ENCODE peak calls at places on chromosomes 12 and 14, in four cellular contexts. One of them, this sample, is unnamed.

GRCh38 chr14:65228436-65228835 is 126.1 kb upstream of the MAX start:
- DNase-seq in left ventricle myocardium superior: no peak
- DNase-seq in kidney glomerular epithelial cell: no peak
- DNase-seq in tibial artery: no peak
- DNase-seq in this sample: no peak

GRCh38 chr14:55593698-55594097 is 13.7 kb downstream of the KTN1 start:
- DNase-seq in kidney glomerular epithelial cell: no peak
- DNase-seq in left ventricle myocardium superior: no peak
- DNase-seq in tibial artery: no peak
- DNase-seq in this sample: no peak

GRCh38 chr14:75246546-75247285 is 31.9 kb upstream of the FOS start:
- DNase-seq in kidney glomerular epithelial cell: no peak
- DNase-seq in left ventricle myocardium superior: no peak
- DNase-seq in tibial artery: no peak
- DNase-seq in this sample: no peak

GRCh38 chr12:13534645-13535398 is 338.3 kb downstream of the EMP1 start:
- DNase-seq in left ventricle myocardium superior: peak
- DNase-seq in tibial artery: peak
- DNase-seq in kidney glomerular epithelial cell: peak
- DNase-seq in this sample: peak

GRCh38 chr12:117599849-117600248 is 238.4 kb upstream of the NOS1 start:
- DNase-seq in tibial artery: no peak
- DNase-seq in kidney glomerular epithelial cell: no peak
- DNase-seq in left ventricle myocardium superior: no peak
- DNase-seq in this sample: no peak

GRCh38 chr12:130870442-130871285 is 1.2 kb upstream of the RAN start:
- DNase-seq in tibial artery: peak
- DNase-seq in kidney glomerular epithelial cell: no peak
- DNase-seq in left ventricle myocardium superior: peak
- DNase-seq in this sample: peak

GRCh38 chr14:50944647-50945413 is 547 bp upstream of the PYGL start:
- DNase-seq in tibial artery: peak
- DNase-seq in kidney glomerular epithelial cell: peak
- DNase-seq in left ventricle myocardium superior: peak
- DNase-seq in this sample: no peak

GRCh38 chr12:104522985-104523719 is 66.4 kb downstream of the CHST11 start:
- DNase-seq in kidney glomerular epithelial cell: no peak
- DNase-seq in tibial artery: no peak
- DNase-seq in left ventricle myocardium superior: no peak
- DNase-seq in this sample: no peak

GRCh38 chr12:123033392-123034021 is 53.0 kb downstream of the ARL6IP4 start:
- DNase-seq in left ventricle myocardium superior: no peak
- DNase-seq in kidney glomerular epithelial cell: no peak
- DNase-seq in tibial artery: no peak
- DNase-seq in this sample: no peak

GRCh38 chr14:104388631-104389325 is 190.8 kb upstream of the C14orf180 start:
- DNase-seq in tibial artery: peak
- DNase-seq in kidney glomerular epithelial cell: no peak
- DNase-seq in left ventricle myocardium superior: no peak
- DNase-seq in this sample: peak

GRCh38 chr12:52277486-52278245 is 3.2 kb downstream of the KRT86 start:
- DNase-seq in left ventricle myocardium superior: no peak
- DNase-seq in kidney glomerular epithelial cell: no peak
- DNase-seq in tibial artery: no peak
- DNase-seq in this sample: no peak

GRCh38 chr14:59352951-59353350 is 112.2 kb downstream of the GPR135 start:
- DNase-seq in kidney glomerular epithelial cell: no peak
- DNase-seq in left ventricle myocardium superior: no peak
- DNase-seq in tibial artery: no peak
- DNase-seq in this sample: no peak

GRCh38 chr14:101596742-101597141 is 35.4 kb downstream of the DIO3 start:
- DNase-seq in left ventricle myocardium superior: no peak
- DNase-seq in kidney glomerular epithelial cell: no peak
- DNase-seq in tibial artery: no peak
- DNase-seq in this sample: no peak

GRCh38 chr14:38121280-38121679 is 86.4 kb upstream of the SSTR1 start:
- DNase-seq in left ventricle myocardium superior: no peak
- DNase-seq in kidney glomerular epithelial cell: no peak
- DNase-seq in tibial artery: no peak
- DNase-seq in this sample: no peak

GRCh38 chr14:101121399-101122113 is 218.0 kb upstream of the RTL1 start:
- DNase-seq in tibial artery: peak
- DNase-seq in kidney glomerular epithelial cell: no peak
- DNase-seq in left ventricle myocardium superior: no peak
- DNase-seq in this sample: no peak

GRCh38 chr14:102317564-102318248 is 1.8 kb upstream of the ZNF839 start:
- DNase-seq in left ventricle myocardium superior: peak
- DNase-seq in kidney glomerular epithelial cell: no peak
- DNase-seq in tibial artery: no peak
- DNase-seq in this sample: peak

GRCh38 chr14:95189400-95190162 is 32.3 kb upstream of the DICER1 start:
- DNase-seq in kidney glomerular epithelial cell: no peak
- DNase-seq in left ventricle myocardium superior: no peak
- DNase-seq in tibial artery: no peak
- DNase-seq in this sample: no peak

GRCh38 chr12:123097521-123098084 is 53.3 kb downstream of the PITPNM2 start:
- DNase-seq in left ventricle myocardium superior: peak
- DNase-seq in kidney glomerular epithelial cell: no peak
- DNase-seq in tibial artery: peak
- DNase-seq in this sample: no peak

GRCh38 chr12:125134576-125134975 is 69.3 kb downstream of the AACS start:
- DNase-seq in left ventricle myocardium superior: no peak
- DNase-seq in tibial artery: no peak
- DNase-seq in kidney glomerular epithelial cell: no peak
- DNase-seq in this sample: no peak

GRCh38 chr12:117134059-117134458 is 34.8 kb upstream of the TESC start:
- DNase-seq in tibial artery: no peak
- DNase-seq in kidney glomerular epithelial cell: no peak
- DNase-seq in left ventricle myocardium superior: no peak
- DNase-seq in this sample: peak

GRCh38 chr14:101783260-101784016 is 21.9 kb downstream of the PPP2R5C start:
- DNase-seq in left ventricle myocardium superior: peak
- DNase-seq in tibial artery: no peak
- DNase-seq in kidney glomerular epithelial cell: no peak
- DNase-seq in this sample: no peak

GRCh38 chr12:107320031-107320928 is 226.9 kb upstream of the CRY1 start:
- DNase-seq in tibial artery: no peak
- DNase-seq in left ventricle myocardium superior: peak
- DNase-seq in kidney glomerular epithelial cell: peak
- DNase-seq in this sample: peak

GRCh38 chr12:72057330-72057911 is 118.8 kb downstream of the TPH2 start:
- DNase-seq in left ventricle myocardium superior: no peak
- DNase-seq in tibial artery: no peak
- DNase-seq in kidney glomerular epithelial cell: peak
- DNase-seq in this sample: no peak

GRCh38 chr14:91246051-91246852 is 1.7 kb upstream of the GPR68 start:
- DNase-seq in kidney glomerular epithelial cell: no peak
- DNase-seq in left ventricle myocardium superior: no peak
- DNase-seq in tibial artery: no peak
- DNase-seq in this sample: peak

GRCh38 chr14:83744901-83745300 is 1785.0 kb upstream of the FLRT2 start:
- DNase-seq in left ventricle myocardium superior: no peak
- DNase-seq in tibial artery: no peak
- DNase-seq in kidney glomerular epithelial cell: no peak
- DNase-seq in this sample: no peak

GRCh38 chr12:59077153-59077930 is 157.0 kb upstream of the LRIG3 start:
- DNase-seq in left ventricle myocardium superior: no peak
- DNase-seq in tibial artery: no peak
- DNase-seq in kidney glomerular epithelial cell: no peak
- DNase-seq in this sample: no peak

GRCh38 chr12:72271741-72272661 is at the start of gene TRHDE:
- DNase-seq in tibial artery: peak
- DNase-seq in kidney glomerular epithelial cell: peak
- DNase-seq in left ventricle myocardium superior: peak
- DNase-seq in this sample: no peak

GRCh38 chr14:105141026-105141425 is 27.6 kb downstream of the JAG2 start:
- DNase-seq in tibial artery: peak
- DNase-seq in left ventricle myocardium superior: no peak
- DNase-seq in kidney glomerular epithelial cell: no peak
- DNase-seq in this sample: no peak

GRCh38 chr14:68076451-68076850 is 256.9 kb downstream of the RAD51B start:
- DNase-seq in tibial artery: no peak
- DNase-seq in kidney glomerular epithelial cell: peak
- DNase-seq in left ventricle myocardium superior: no peak
- DNase-seq in this sample: no peak

GRCh38 chr12:70849265-70849960 is 71.1 kb downstream of the PTPRR start:
- DNase-seq in kidney glomerular epithelial cell: peak
- DNase-seq in left ventricle myocardium superior: no peak
- DNase-seq in tibial artery: no peak
- DNase-seq in this sample: no peak

GRCh38 chr12:40144023-40144422 is 38.1 kb upstream of the SLC2A13 start:
- DNase-seq in tibial artery: no peak
- DNase-seq in kidney glomerular epithelial cell: no peak
- DNase-seq in left ventricle myocardium superior: no peak
- DNase-seq in this sample: no peak

GRCh38 chr12:92312463-92312970 is 166.9 kb upstream of the BTG1 start:
- DNase-seq in tibial artery: no peak
- DNase-seq in kidney glomerular epithelial cell: no peak
- DNase-seq in left ventricle myocardium superior: no peak
- DNase-seq in this sample: no peak

GRCh38 chr12:122982963-122983788 is 2.7 kb downstream of the ARL6IP4 start:
- DNase-seq in tibial artery: peak
- DNase-seq in left ventricle myocardium superior: no peak
- DNase-seq in kidney glomerular epithelial cell: no peak
- DNase-seq in this sample: no peak

GRCh38 chr14:88229428-88229827 is 93.6 kb downstream of the KCNK10 start:
- DNase-seq in left ventricle myocardium superior: no peak
- DNase-seq in kidney glomerular epithelial cell: no peak
- DNase-seq in tibial artery: no peak
- DNase-seq in this sample: no peak

GRCh38 chr12:32261638-32262037 is 137.7 kb upstream of the FGD4 start:
- DNase-seq in kidney glomerular epithelial cell: no peak
- DNase-seq in left ventricle myocardium superior: no peak
- DNase-seq in tibial artery: no peak
- DNase-seq in this sample: no peak

GRCh38 chr14:103209054-103209453 is 85.8 kb downstream of the TNFAIP2 start:
- DNase-seq in tibial artery: no peak
- DNase-seq in kidney glomerular epithelial cell: no peak
- DNase-seq in left ventricle myocardium superior: no peak
- DNase-seq in this sample: no peak

GRCh38 chr12:100860611-100861010 is 66.0 kb downstream of the ANO4 start:
- DNase-seq in tibial artery: no peak
- DNase-seq in kidney glomerular epithelial cell: peak
- DNase-seq in left ventricle myocardium superior: no peak
- DNase-seq in this sample: no peak

GRCh38 chr14:65432361-65432948 is 19.9 kb downstream of the FUT8 start:
- DNase-seq in kidney glomerular epithelial cell: no peak
- DNase-seq in left ventricle myocardium superior: no peak
- DNase-seq in tibial artery: no peak
- DNase-seq in this sample: no peak

GRCh38 chr14:68510951-68511726 is 281.7 kb downstream of the ZFP36L1 start:
- DNase-seq in tibial artery: no peak
- DNase-seq in left ventricle myocardium superior: no peak
- DNase-seq in kidney glomerular epithelial cell: no peak
- DNase-seq in this sample: no peak

GRCh38 chr12:645563-646071 is 17.6 kb downstream of the NINJ2 start:
- DNase-seq in tibial artery: peak
- DNase-seq in kidney glomerular epithelial cell: peak
- DNase-seq in left ventricle myocardium superior: peak
- DNase-seq in this sample: no peak